ENCODE peak calls at places on chromosomes 4 and X, in six cellular contexts. One of them, this sample, is unnamed. For H3K4me1, the result is how much of the 10 kb centered on the place peaks cover.

GRCh38 chr4:54186371-54186770 is 42.7 kb upstream of the PDGFRA start:
- DNase-seq in GM23338: no peak
- DNase-seq in upper lobe of left lung: no peak
- DNase-seq in prostate gland: no peak
- DNase-seq in endothelial cell of umbilical vein: no peak
- DNase-seq in HCT116: no peak
- DNase-seq in this sample: no peak

GRCh38 chr4:8112672-8113071 is 45.9 kb downstream of the ABLIM2 start:
- DNase-seq in GM23338: no peak
- DNase-seq in HCT116: no peak
- DNase-seq in endothelial cell of umbilical vein: no peak
- DNase-seq in upper lobe of left lung: no peak
- DNase-seq in prostate gland: no peak
- DNase-seq in this sample: no peak

GRCh38 chr4:138367942-138368341 is 125.8 kb upstream of the SLC7A11 start:
- DNase-seq in endothelial cell of umbilical vein: no peak
- DNase-seq in HCT116: no peak
- DNase-seq in upper lobe of left lung: no peak
- DNase-seq in prostate gland: no peak
- DNase-seq in GM23338: no peak
- DNase-seq in this sample: no peak

GRCh38 chr4:169810325-169811323 is 52.9 kb upstream of the HPF1 start:
- DNase-seq in upper lobe of left lung: no peak
- DNase-seq in HCT116: peak
- DNase-seq in endothelial cell of umbilical vein: peak
- DNase-seq in GM23338: peak
- DNase-seq in prostate gland: peak
- DNase-seq in this sample: no peak

GRCh38 chr4:8308856-8309771 is 39.6 kb downstream of the HTRA3 start:
- DNase-seq in HCT116: no peak
- DNase-seq in GM23338: no peak
- DNase-seq in upper lobe of left lung: peak
- DNase-seq in endothelial cell of umbilical vein: no peak
- DNase-seq in prostate gland: no peak
- DNase-seq in this sample: peak

GRCh38 chr4:113645771-113646455 is 115.6 kb downstream of the CAMK2D start:
- DNase-seq in GM23338: peak
- DNase-seq in prostate gland: peak
- DNase-seq in upper lobe of left lung: peak
- DNase-seq in HCT116: peak
- DNase-seq in endothelial cell of umbilical vein: peak
- DNase-seq in this sample: no peak

GRCh38 chr4:76072760-76073159 is 1.7 kb upstream of the ART3 start:
- DNase-seq in HCT116: no peak
- DNase-seq in upper lobe of left lung: no peak
- DNase-seq in GM23338: peak
- DNase-seq in endothelial cell of umbilical vein: no peak
- DNase-seq in prostate gland: no peak
- DNase-seq in this sample: no peak

GRCh38 chr4:57071340-57071739 is 38.8 kb downstream of the IGFBP7 start:
- DNase-seq in endothelial cell of umbilical vein: no peak
- DNase-seq in GM23338: no peak
- DNase-seq in HCT116: no peak
- DNase-seq in prostate gland: no peak
- DNase-seq in upper lobe of left lung: no peak
- DNase-seq in this sample: no peak

GRCh38 chr4:35897808-35898207 is 346.5 kb downstream of the ARAP2 start:
- DNase-seq in GM23338: no peak
- DNase-seq in prostate gland: no peak
- DNase-seq in endothelial cell of umbilical vein: no peak
- DNase-seq in HCT116: no peak
- DNase-seq in upper lobe of left lung: no peak
- DNase-seq in this sample: no peak

GRCh38 chrX:71256051-71256450 is 2.1 kb upstream of the ZMYM3 start:
- DNase-seq in HCT116: no peak
- DNase-seq in endothelial cell of umbilical vein: no peak
- DNase-seq in GM23338: no peak
- DNase-seq in upper lobe of left lung: no peak
- DNase-seq in prostate gland: no peak
- DNase-seq in this sample: no peak

GRCh38 chrX:10892605-10893225 is 218.4 kb upstream of the HCCS start:
- DNase-seq in endothelial cell of umbilical vein: no peak
- DNase-seq in GM23338: no peak
- DNase-seq in prostate gland: no peak
- DNase-seq in upper lobe of left lung: no peak
- DNase-seq in HCT116: no peak
- DNase-seq in this sample: no peak

GRCh38 chr4:53818112-53818511 is 226.8 kb upstream of the LNX1 start:
- DNase-seq in endothelial cell of umbilical vein: no peak
- DNase-seq in prostate gland: no peak
- DNase-seq in GM23338: no peak
- DNase-seq in upper lobe of left lung: no peak
- DNase-seq in HCT116: no peak
- DNase-seq in this sample: no peak

GRCh38 chr4:26864904-26865303 is 4.3 kb downstream of the STIM2 start:
- DNase-seq in upper lobe of left lung: no peak
- DNase-seq in endothelial cell of umbilical vein: peak
- DNase-seq in GM23338: no peak
- DNase-seq in HCT116: no peak
- DNase-seq in prostate gland: no peak
- DNase-seq in this sample: no peak

GRCh38 chr4:15234585-15235126 is 193.2 kb upstream of the C1QTNF7 start:
- DNase-seq in GM23338: no peak
- DNase-seq in HCT116: no peak
- DNase-seq in upper lobe of left lung: no peak
- DNase-seq in prostate gland: no peak
- DNase-seq in endothelial cell of umbilical vein: no peak
- DNase-seq in this sample: no peak

GRCh38 chr4:119300072-119300387 is 21.9 kb downstream of the FABP2 start:
- DNase-seq in HCT116: no peak
- DNase-seq in upper lobe of left lung: peak
- DNase-seq in prostate gland: peak
- DNase-seq in GM23338: no peak
- DNase-seq in endothelial cell of umbilical vein: peak
- DNase-seq in this sample: peak

GRCh38 chr4:16772366-16772850 is 126.0 kb downstream of the LDB2 start:
- DNase-seq in GM23338: no peak
- DNase-seq in upper lobe of left lung: no peak
- DNase-seq in endothelial cell of umbilical vein: peak
- DNase-seq in HCT116: no peak
- DNase-seq in prostate gland: no peak
- DNase-seq in this sample: no peak

GRCh38 chr4:141074098-141074878 is 59.0 kb downstream of the RNF150 start:
- DNase-seq in prostate gland: no peak
- DNase-seq in upper lobe of left lung: no peak
- DNase-seq in GM23338: no peak
- DNase-seq in HCT116: no peak
- DNase-seq in endothelial cell of umbilical vein: no peak
- DNase-seq in this sample: no peak

GRCh38 chrX:11427082-11428033 is 134.1 kb downstream of the AMELX start:
- DNase-seq in upper lobe of left lung: no peak
- DNase-seq in HCT116: no peak
- DNase-seq in prostate gland: peak
- DNase-seq in endothelial cell of umbilical vein: peak
- DNase-seq in GM23338: peak
- DNase-seq in this sample: peak

GRCh38 chr4:153937289-153937688 is 148.4 kb upstream of the SFRP2 start:
- DNase-seq in GM23338: no peak
- DNase-seq in upper lobe of left lung: no peak
- DNase-seq in prostate gland: no peak
- DNase-seq in endothelial cell of umbilical vein: no peak
- DNase-seq in HCT116: no peak
- DNase-seq in this sample: no peak

GRCh38 chr4:52260507-52261302 is 209.6 kb downstream of the SPATA18 start:
- DNase-seq in HCT116: no peak
- DNase-seq in endothelial cell of umbilical vein: no peak
- DNase-seq in upper lobe of left lung: no peak
- DNase-seq in prostate gland: no peak
- DNase-seq in GM23338: no peak
- DNase-seq in this sample: no peak

GRCh38 chrX:10008483-10009056 is 41.4 kb downstream of the CLDN34 start:
- DNase-seq in GM23338: no peak
- DNase-seq in upper lobe of left lung: no peak
- DNase-seq in HCT116: no peak
- DNase-seq in prostate gland: no peak
- DNase-seq in endothelial cell of umbilical vein: peak
- DNase-seq in this sample: no peak

GRCh38 chr4:84069119-84069518 is 430.0 kb downstream of the NKX6-1 start:
- DNase-seq in prostate gland: no peak
- DNase-seq in HCT116: no peak
- DNase-seq in GM23338: no peak
- DNase-seq in endothelial cell of umbilical vein: no peak
- DNase-seq in upper lobe of left lung: no peak
- DNase-seq in this sample: no peak

GRCh38 chrX:13687203-13687602 is 1.7 kb upstream of the RAB9A start:
- DNase-seq in prostate gland: no peak
- DNase-seq in GM23338: no peak
- DNase-seq in HCT116: no peak
- DNase-seq in endothelial cell of umbilical vein: no peak
- DNase-seq in upper lobe of left lung: no peak
- DNase-seq in this sample: no peak

GRCh38 chrX:13689519-13690211 is 737 bp downstream of the RAB9A start:
- DNase-seq in endothelial cell of umbilical vein: peak
- DNase-seq in prostate gland: no peak
- DNase-seq in GM23338: peak
- DNase-seq in upper lobe of left lung: no peak
- DNase-seq in HCT116: no peak
- DNase-seq in this sample: no peak

GRCh38 chrX:13690836-13691235 is 1.9 kb downstream of the RAB9A start:
- DNase-seq in GM23338: no peak
- DNase-seq in prostate gland: no peak
- DNase-seq in upper lobe of left lung: no peak
- DNase-seq in endothelial cell of umbilical vein: no peak
- DNase-seq in HCT116: no peak
- DNase-seq in this sample: no peak

GRCh38 chrX:13688772-13689518 is at the start of gene RAB9A:
- DNase-seq in prostate gland: peak
- DNase-seq in HCT116: peak
- DNase-seq in endothelial cell of umbilical vein: peak
- DNase-seq in GM23338: peak
- DNase-seq in upper lobe of left lung: peak
- DNase-seq in this sample: peak

GRCh38 chrX:13688384-13688771 is 550 bp upstream of the RAB9A start:
- DNase-seq in upper lobe of left lung: no peak
- DNase-seq in prostate gland: no peak
- DNase-seq in GM23338: no peak
- DNase-seq in endothelial cell of umbilical vein: no peak
- DNase-seq in HCT116: no peak
- DNase-seq in this sample: no peak
- H3K4me1 ChIP-seq in upper lobe of left lung: under half
- H3K4me1 ChIP-seq in prostate gland: under half
- H3K4me1 ChIP-seq in GM23338: under half
- H3K4me1 ChIP-seq in endothelial cell of umbilical vein: under half
- H3K4me1 ChIP-seq in HCT116: half or more
- H3K4me1 ChIP-seq in this sample: half or more

GRCh38 chr4:88697113-88697512 is 516 bp downstream of the NAP1L5 start:
- DNase-seq in GM23338: no peak
- DNase-seq in upper lobe of left lung: no peak
- DNase-seq in HCT116: no peak
- DNase-seq in prostate gland: no peak
- DNase-seq in endothelial cell of umbilical vein: peak
- DNase-seq in this sample: no peak

GRCh38 chr4:88698539-88698938 is 910 bp upstream of the NAP1L5 start:
- DNase-seq in HCT116: no peak
- DNase-seq in upper lobe of left lung: no peak
- DNase-seq in GM23338: no peak
- DNase-seq in endothelial cell of umbilical vein: no peak
- DNase-seq in prostate gland: no peak
- DNase-seq in this sample: no peak

GRCh38 chr4:88696620-88697019 is 1.0 kb downstream of the NAP1L5 start:
- DNase-seq in upper lobe of left lung: no peak
- DNase-seq in GM23338: no peak
- DNase-seq in HCT116: no peak
- DNase-seq in prostate gland: no peak
- DNase-seq in endothelial cell of umbilical vein: no peak
- DNase-seq in this sample: no peak

GRCh38 chr4:88693792-88694191 is 3.8 kb downstream of the NAP1L5 start:
- DNase-seq in prostate gland: no peak
- DNase-seq in endothelial cell of umbilical vein: peak
- DNase-seq in upper lobe of left lung: no peak
- DNase-seq in GM23338: no peak
- DNase-seq in HCT116: no peak
- DNase-seq in this sample: no peak

GRCh38 chr4:88697588-88698329 is at the start of gene NAP1L5:
- DNase-seq in GM23338: peak
- DNase-seq in upper lobe of left lung: peak
- DNase-seq in HCT116: peak
- DNase-seq in endothelial cell of umbilical vein: peak
- DNase-seq in prostate gland: peak
- DNase-seq in this sample: peak
- TF ChIP-seq POLR2AphosphoS5 in GM23338: no peak
- TF ChIP-seq POLR2AphosphoS5 in upper lobe of left lung: peak
- TF ChIP-seq POLR2AphosphoS5 in HCT116: no peak
- TF ChIP-seq POLR2AphosphoS5 in endothelial cell of umbilical vein: peak
- TF ChIP-seq POLR2AphosphoS5 in prostate gland: peak
- TF ChIP-seq POLR2AphosphoS5 in this sample: peak

DNA sequence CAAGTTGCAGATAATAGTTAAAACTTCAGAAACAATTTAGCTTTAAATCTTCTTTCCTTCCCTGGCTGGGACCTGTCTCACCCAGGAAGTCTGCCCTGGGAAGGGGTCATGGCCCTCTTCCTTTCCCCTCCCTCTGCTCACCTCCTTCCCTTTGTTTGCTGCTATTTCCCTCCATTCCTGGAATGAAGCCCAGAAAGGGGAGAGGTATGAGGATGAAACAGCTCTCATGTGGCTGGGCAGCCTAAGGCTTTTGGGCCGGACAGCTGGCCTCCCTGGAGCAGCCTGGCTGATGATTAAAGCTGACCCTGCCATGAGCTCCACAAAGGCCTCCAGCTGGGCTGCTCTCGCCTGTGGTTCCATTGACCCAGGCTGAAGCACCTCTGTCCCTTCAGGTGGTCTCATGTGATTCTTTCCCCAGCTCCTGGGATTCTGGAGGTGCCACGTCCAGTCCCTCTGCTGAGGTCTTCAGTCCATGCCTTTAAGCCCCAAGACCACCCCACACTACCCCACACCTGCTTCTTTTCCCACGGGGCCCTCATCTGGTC is 202.1 kb downstream of the PTTG2 start:
- DNase-seq in HCT116: peak
- DNase-seq in upper lobe of left lung: no peak
- DNase-seq in GM23338: no peak
- DNase-seq in prostate gland: no peak
- DNase-seq in endothelial cell of umbilical vein: peak
- DNase-seq in this sample: no peak
- H3K4me1 ChIP-seq in HCT116: under half
- H3K4me1 ChIP-seq in upper lobe of left lung: under half
- H3K4me1 ChIP-seq in GM23338: under half
- H3K4me1 ChIP-seq in prostate gland: under half
- H3K4me1 ChIP-seq in endothelial cell of umbilical vein: under half
- H3K4me1 ChIP-seq in this sample: under half

DNA sequence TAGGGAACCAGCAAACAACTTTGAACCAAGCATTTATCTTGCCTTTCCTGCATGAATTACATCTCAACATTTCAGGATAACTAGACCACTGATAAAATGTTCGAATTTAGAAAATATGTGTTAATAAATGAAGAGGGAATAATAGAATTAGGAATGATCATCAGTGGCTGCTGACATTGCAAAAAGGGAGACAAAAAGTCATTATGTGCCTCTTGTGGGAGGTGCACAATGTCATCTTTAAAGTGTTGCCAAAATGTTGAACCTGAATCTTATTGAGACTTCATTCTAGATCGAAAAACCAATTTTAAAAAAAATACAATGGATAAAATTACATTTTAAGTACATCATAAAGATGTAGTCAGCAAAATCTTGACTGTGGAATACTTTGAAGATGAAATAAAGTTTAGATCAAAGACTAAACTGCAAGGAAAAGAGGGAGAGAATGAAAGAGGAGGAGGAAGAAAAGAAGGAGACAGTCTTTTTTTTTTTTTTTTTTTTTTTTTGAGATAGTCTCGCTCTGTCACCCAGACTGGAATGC is 299.3 kb downstream of the FBXW7 start:
- DNase-seq in endothelial cell of umbilical vein: no peak
- DNase-seq in HCT116: no peak
- DNase-seq in upper lobe of left lung: no peak
- DNase-seq in prostate gland: no peak
- DNase-seq in GM23338: no peak
- DNase-seq in this sample: no peak
- TF ChIP-seq POLR2AphosphoS5 in endothelial cell of umbilical vein: no peak
- TF ChIP-seq POLR2AphosphoS5 in HCT116: no peak
- TF ChIP-seq POLR2AphosphoS5 in upper lobe of left lung: no peak
- TF ChIP-seq POLR2AphosphoS5 in prostate gland: no peak
- TF ChIP-seq POLR2AphosphoS5 in GM23338: no peak
- TF ChIP-seq POLR2AphosphoS5 in this sample: no peak

This sample was measured in spleen.